ENCODE peak calls at places on chromosomes 13 and 19, in eight cellular contexts. K is NCI-H69; I is NCI-H1930; G is NCI-H1092; E is HTR-8/SVneo; M is T-helper 2 cell; R is HCEC 1CT; O is activated CD4-positive, alpha-beta T cell treated with anti-CD3 and anti-CD28 coated beads, Interleukin-2, amount 50 U/mL, for 24 hours. H is an unnamed sample.

GRCh38 chr19:41691268-41691970 is 3.3 kb upstream of the CEACAM7 start:
- DNase-seq in O (no peak), K (peak; percentile 60), I (no peak), E (no peak), M (no peak), R (no peak), G (no peak), H (peak; percentile 30)

GRCh38 chr13:34108396-34108795 is 290.4 kb downstream of the RFC3 start:
- DNase-seq in G (no peak), I (no peak), E (no peak), M (no peak), R (no peak), O (no peak), K (no peak), H (no peak)

GRCh38 chr13:77028202-77028601 is 1.2 kb upstream of the FBXL3 start:
- DNase-seq in G (no peak), O (no peak), I (no peak), E (no peak), K (peak; percentile 11), M (no peak), R (peak; percentile 28), H (no peak)

GRCh38 chr19:5079410-5079774 is 110.5 kb downstream of the KDM4B start:
- DNase-seq in G (no peak), K (no peak), E (no peak), I (no peak), M (no peak), O (no peak), R (no peak), H (no peak)

GRCh38 chr19:32599736-32600157 is 18.8 kb downstream of the PDCD5 start:
- DNase-seq in G (peak; percentile 27), R (peak; percentile 63), O (no peak), M (no peak), K (peak; percentile 73), I (peak; percentile 47), E (peak; percentile 52), H (peak; percentile 53)

GRCh38 chr19:43589680-43590079 is 6.3 kb downstream of the IRGQ start:
- DNase-seq in M (no peak), K (no peak), I (no peak), G (no peak), R (no peak), O (no peak), E (no peak), H (no peak)

GRCh38 chr19:44653977-44654784 is 10.5 kb downstream of the PVR start:
- DNase-seq in M (peak; percentile 39), E (no peak), R (peak; percentile 44), G (no peak), I (no peak), K (no peak), O (peak; percentile 33), H (peak; percentile 74)

GRCh38 chr13:113801289-113801961 is 42.4 kb downstream of the TMEM255B start:
- DNase-seq in G (no peak), E (no peak), K (no peak), R (no peak), M (no peak), O (no peak), I (no peak), H (no peak)

GRCh38 chr13:107817652-107818287 is 397.6 kb downstream of the LIG4 start:
- DNase-seq in M (no peak), R (no peak), O (no peak), K (peak; percentile 36), E (no peak), G (no peak), I (no peak), H (no peak)

GRCh38 chr19:39771751-39772150 is 6.9 kb upstream of the LEUTX start:
- DNase-seq in R (no peak), G (no peak), O (no peak), I (no peak), K (no peak), M (no peak), E (no peak), H (no peak)

GRCh38 chr19:27733551-27734266 is 1479.2 kb downstream of the UQCRFS1 start:
- DNase-seq in R (no peak), O (no peak), E (no peak), I (no peak), G (no peak), K (no peak), M (no peak), H (no peak)

GRCh38 chr13:44172411-44172810 is 201.2 kb upstream of the SERP2 start:
- DNase-seq in E (no peak), R (no peak), K (no peak), M (no peak), O (no peak), I (no peak), G (no peak), H (no peak)

H was measured in NCI-H146.